ENCODE peak calls at places on chromosomes 13 and 19, in six cellular contexts. One of them, this sample, is unnamed.

GRCh38 chr13:47656651-47657050 is 344.4 kb downstream of the SUCLA2 start:
- DNase-seq in fibroblast of the conjunctiva: no peak
- DNase-seq in aorta: no peak
- DNase-seq in substantia nigra: no peak
- DNase-seq in thoracic aorta: no peak
- DNase-seq in ACHN: no peak
- DNase-seq in this sample: no peak

GRCh38 chr19:55535173-55535572 is 1.8 kb downstream of the SBK2 start:
- DNase-seq in fibroblast of the conjunctiva: no peak
- DNase-seq in aorta: no peak
- DNase-seq in substantia nigra: no peak
- DNase-seq in thoracic aorta: no peak
- DNase-seq in ACHN: no peak
- DNase-seq in this sample: no peak

GRCh38 chr19:52724701-52725514 is 9.9 kb downstream of the ZNF611 start:
- DNase-seq in fibroblast of the conjunctiva: no peak
- DNase-seq in aorta: no peak
- DNase-seq in substantia nigra: no peak
- DNase-seq in thoracic aorta: no peak
- DNase-seq in ACHN: no peak
- DNase-seq in this sample: no peak

GRCh38 chr19:55483681-55484361 is 1.2 kb upstream of the NAT14 start:
- DNase-seq in fibroblast of the conjunctiva: no peak
- DNase-seq in aorta: no peak
- DNase-seq in substantia nigra: no peak
- DNase-seq in thoracic aorta: no peak
- DNase-seq in ACHN: no peak
- DNase-seq in this sample: no peak

GRCh38 chr19:1087813-1088418 is 7.3 kb downstream of the POLR2E start:
- DNase-seq in fibroblast of the conjunctiva: no peak
- DNase-seq in aorta: no peak
- DNase-seq in substantia nigra: no peak
- DNase-seq in thoracic aorta: no peak
- DNase-seq in ACHN: no peak
- DNase-seq in this sample: no peak

GRCh38 chr19:4690362-4690761 is 20.2 kb upstream of the MYDGF start:
- DNase-seq in fibroblast of the conjunctiva: no peak
- DNase-seq in aorta: no peak
- DNase-seq in substantia nigra: no peak
- DNase-seq in thoracic aorta: no peak
- DNase-seq in ACHN: no peak
- DNase-seq in this sample: no peak

GRCh38 chr19:1000095-1000494 is at the start of gene GRIN3B:
- DNase-seq in fibroblast of the conjunctiva: no peak
- DNase-seq in aorta: peak
- DNase-seq in substantia nigra: no peak
- DNase-seq in thoracic aorta: no peak
- DNase-seq in ACHN: peak
- DNase-seq in this sample: peak

GRCh38 chr13:23450340-23451046 is 17.0 kb upstream of the SACS start:
- DNase-seq in fibroblast of the conjunctiva: no peak
- DNase-seq in aorta: no peak
- DNase-seq in substantia nigra: no peak
- DNase-seq in thoracic aorta: no peak
- DNase-seq in ACHN: no peak
- DNase-seq in this sample: peak

GRCh38 chr19:28264556-28264955 is 948.4 kb downstream of the UQCRFS1 start:
- DNase-seq in fibroblast of the conjunctiva: no peak
- DNase-seq in aorta: no peak
- DNase-seq in substantia nigra: no peak
- DNase-seq in thoracic aorta: no peak
- DNase-seq in ACHN: no peak
- DNase-seq in this sample: no peak

GRCh38 chr13:41652735-41653361 is 195.5 kb downstream of the RGCC start:
- DNase-seq in fibroblast of the conjunctiva: peak
- DNase-seq in aorta: no peak
- DNase-seq in substantia nigra: peak
- DNase-seq in thoracic aorta: no peak
- DNase-seq in ACHN: peak
- DNase-seq in this sample: peak

GRCh38 chr19:45782162-45782623 is at the start of gene DMPK:
- DNase-seq in fibroblast of the conjunctiva: no peak
- DNase-seq in aorta: peak
- DNase-seq in substantia nigra: no peak
- DNase-seq in thoracic aorta: no peak
- DNase-seq in ACHN: no peak
- DNase-seq in this sample: peak

GRCh38 chr13:109919715-109920375 is 133.5 kb upstream of the IRS2 start:
- DNase-seq in fibroblast of the conjunctiva: no peak
- DNase-seq in aorta: no peak
- DNase-seq in substantia nigra: no peak
- DNase-seq in thoracic aorta: no peak
- DNase-seq in ACHN: no peak
- DNase-seq in this sample: peak

GRCh38 chr13:44132710-44133109 is 240.9 kb upstream of the SERP2 start:
- DNase-seq in fibroblast of the conjunctiva: no peak
- DNase-seq in aorta: peak
- DNase-seq in substantia nigra: no peak
- DNase-seq in thoracic aorta: peak
- DNase-seq in ACHN: peak
- DNase-seq in this sample: no peak

GRCh38 chr19:18072335-18072734 is 14.4 kb downstream of the IL12RB1 start:
- DNase-seq in fibroblast of the conjunctiva: no peak
- DNase-seq in aorta: no peak
- DNase-seq in substantia nigra: no peak
- DNase-seq in thoracic aorta: no peak
- DNase-seq in ACHN: no peak
- DNase-seq in this sample: no peak

GRCh38 chr13:77062097-77062496 is 35.1 kb upstream of the FBXL3 start:
- DNase-seq in fibroblast of the conjunctiva: no peak
- DNase-seq in aorta: no peak
- DNase-seq in substantia nigra: no peak
- DNase-seq in thoracic aorta: no peak
- DNase-seq in ACHN: no peak
- DNase-seq in this sample: no peak

GRCh38 chr19:3852614-3853254 is 16.1 kb downstream of the ZFR2 start:
- DNase-seq in fibroblast of the conjunctiva: peak
- DNase-seq in aorta: no peak
- DNase-seq in substantia nigra: no peak
- DNase-seq in thoracic aorta: no peak
- DNase-seq in ACHN: peak
- DNase-seq in this sample: peak

GRCh38 chr13:39415403-39415802 is 187.6 kb downstream of the LHFPL6 start:
- DNase-seq in fibroblast of the conjunctiva: peak
- DNase-seq in aorta: no peak
- DNase-seq in substantia nigra: peak
- DNase-seq in thoracic aorta: no peak
- DNase-seq in ACHN: peak
- DNase-seq in this sample: peak

GRCh38 chr19:7848779-7849457 is 18.9 kb downstream of the EVI5L start:
- DNase-seq in fibroblast of the conjunctiva: no peak
- DNase-seq in aorta: no peak
- DNase-seq in substantia nigra: peak
- DNase-seq in thoracic aorta: no peak
- DNase-seq in ACHN: no peak
- DNase-seq in this sample: no peak

GRCh38 chr19:36668646-36669045 is 2.0 kb upstream of the ZNF461 start:
- DNase-seq in fibroblast of the conjunctiva: no peak
- DNase-seq in aorta: no peak
- DNase-seq in substantia nigra: no peak
- DNase-seq in thoracic aorta: no peak
- DNase-seq in ACHN: no peak
- DNase-seq in this sample: no peak

GRCh38 chr13:100124265-100124664 is 35.4 kb downstream of the PCCA start:
- DNase-seq in fibroblast of the conjunctiva: no peak
- DNase-seq in aorta: no peak
- DNase-seq in substantia nigra: no peak
- DNase-seq in thoracic aorta: no peak
- DNase-seq in ACHN: no peak
- DNase-seq in this sample: no peak

GRCh38 chr13:50197705-50198104 is 182.5 kb downstream of the KCNRG start:
- DNase-seq in fibroblast of the conjunctiva: no peak
- DNase-seq in aorta: no peak
- DNase-seq in substantia nigra: no peak
- DNase-seq in thoracic aorta: no peak
- DNase-seq in ACHN: no peak
- DNase-seq in this sample: no peak

GRCh38 chr13:101258071-101258470 is 158.2 kb downstream of the NALCN start:
- DNase-seq in fibroblast of the conjunctiva: peak
- DNase-seq in aorta: no peak
- DNase-seq in substantia nigra: no peak
- DNase-seq in thoracic aorta: no peak
- DNase-seq in ACHN: peak
- DNase-seq in this sample: peak

GRCh38 chr19:7722231-7722651 is 9.7 kb downstream of the CLEC4G start:
- DNase-seq in fibroblast of the conjunctiva: no peak
- DNase-seq in aorta: no peak
- DNase-seq in substantia nigra: no peak
- DNase-seq in thoracic aorta: no peak
- DNase-seq in ACHN: no peak
- DNase-seq in this sample: no peak

GRCh38 chr13:48126944-48127814 is 32.3 kb upstream of the MED4 start:
- DNase-seq in fibroblast of the conjunctiva: peak
- DNase-seq in aorta: peak
- DNase-seq in substantia nigra: peak
- DNase-seq in thoracic aorta: peak
- DNase-seq in ACHN: peak
- DNase-seq in this sample: peak

GRCh38 chr13:91406619-91407018 is 8.2 kb downstream of the GPC5 start:
- DNase-seq in fibroblast of the conjunctiva: peak
- DNase-seq in aorta: no peak
- DNase-seq in substantia nigra: no peak
- DNase-seq in thoracic aorta: no peak
- DNase-seq in ACHN: peak
- DNase-seq in this sample: no peak

GRCh38 chr19:14676762-14677161 is 2.1 kb upstream of the ADGRE3 start:
- DNase-seq in fibroblast of the conjunctiva: no peak
- DNase-seq in aorta: no peak
- DNase-seq in substantia nigra: no peak
- DNase-seq in thoracic aorta: no peak
- DNase-seq in ACHN: no peak
- DNase-seq in this sample: no peak

GRCh38 chr13:97853550-97853949 is 99.9 kb upstream of the IPO5 start:
- DNase-seq in fibroblast of the conjunctiva: no peak
- DNase-seq in aorta: no peak
- DNase-seq in substantia nigra: no peak
- DNase-seq in thoracic aorta: no peak
- DNase-seq in ACHN: no peak
- DNase-seq in this sample: no peak

GRCh38 chr19:13492128-13492527 is 14.2 kb downstream of the CACNA1A start:
- DNase-seq in fibroblast of the conjunctiva: no peak
- DNase-seq in aorta: no peak
- DNase-seq in substantia nigra: no peak
- DNase-seq in thoracic aorta: no peak
- DNase-seq in ACHN: peak
- DNase-seq in this sample: no peak

GRCh38 chr13:73171926-73172325 is 113.1 kb downstream of the KLF5 start:
- DNase-seq in fibroblast of the conjunctiva: no peak
- DNase-seq in aorta: no peak
- DNase-seq in substantia nigra: no peak
- DNase-seq in thoracic aorta: no peak
- DNase-seq in ACHN: no peak
- DNase-seq in this sample: no peak

GRCh38 chr19:46785054-46785979 is 3.1 kb downstream of the SLC1A5 start:
- DNase-seq in fibroblast of the conjunctiva: no peak
- DNase-seq in aorta: no peak
- DNase-seq in substantia nigra: no peak
- DNase-seq in thoracic aorta: no peak
- DNase-seq in ACHN: peak
- DNase-seq in this sample: no peak

GRCh38 chr19:17170538-17171297 is 44.4 kb upstream of the USE1 start:
- DNase-seq in fibroblast of the conjunctiva: no peak
- DNase-seq in aorta: no peak
- DNase-seq in substantia nigra: no peak
- DNase-seq in thoracic aorta: no peak
- DNase-seq in ACHN: no peak
- DNase-seq in this sample: no peak

GRCh38 chr13:40485611-40486517 is 180.6 kb downstream of the FOXO1 start:
- DNase-seq in fibroblast of the conjunctiva: no peak
- DNase-seq in aorta: no peak
- DNase-seq in substantia nigra: no peak
- DNase-seq in thoracic aorta: no peak
- DNase-seq in ACHN: no peak
- DNase-seq in this sample: no peak

GRCh38 chr19:51125421-51126075 is 842 bp downstream of the SIGLEC9 start:
- DNase-seq in fibroblast of the conjunctiva: no peak
- DNase-seq in aorta: no peak
- DNase-seq in substantia nigra: no peak
- DNase-seq in thoracic aorta: no peak
- DNase-seq in ACHN: no peak
- DNase-seq in this sample: no peak

GRCh38 chr13:114049626-114050101 is 75.8 kb upstream of the C13orf46 start:
- DNase-seq in fibroblast of the conjunctiva: no peak
- DNase-seq in aorta: no peak
- DNase-seq in substantia nigra: no peak
- DNase-seq in thoracic aorta: no peak
- DNase-seq in ACHN: no peak
- DNase-seq in this sample: no peak

GRCh38 chr13:108269601-108270328 is at the start of gene TNFSF13B:
- DNase-seq in fibroblast of the conjunctiva: no peak
- DNase-seq in aorta: peak
- DNase-seq in substantia nigra: no peak
- DNase-seq in thoracic aorta: no peak
- DNase-seq in ACHN: peak
- DNase-seq in this sample: peak

GRCh38 chr13:55073000-55073399 is 2044.4 kb downstream of the OLFM4 start:
- DNase-seq in fibroblast of the conjunctiva: no peak
- DNase-seq in aorta: no peak
- DNase-seq in substantia nigra: no peak
- DNase-seq in thoracic aorta: no peak
- DNase-seq in ACHN: no peak
- DNase-seq in this sample: no peak

GRCh38 chr13:23707674-23708073 is 137.5 kb downstream of the TNFRSF19 start:
- DNase-seq in fibroblast of the conjunctiva: peak
- DNase-seq in aorta: no peak
- DNase-seq in substantia nigra: no peak
- DNase-seq in thoracic aorta: no peak
- DNase-seq in ACHN: peak
- DNase-seq in this sample: no peak

GRCh38 chr13:106011600-106011999 is 523.9 kb downstream of the EFNB2 start:
- DNase-seq in fibroblast of the conjunctiva: no peak
- DNase-seq in aorta: no peak
- DNase-seq in substantia nigra: no peak
- DNase-seq in thoracic aorta: no peak
- DNase-seq in ACHN: no peak
- DNase-seq in this sample: no peak

GRCh38 chr13:74891610-74892009 is 590.4 kb downstream of the TBC1D4 start:
- DNase-seq in fibroblast of the conjunctiva: no peak
- DNase-seq in aorta: no peak
- DNase-seq in substantia nigra: no peak
- DNase-seq in thoracic aorta: no peak
- DNase-seq in ACHN: peak
- DNase-seq in this sample: no peak

GRCh38 chr19:56538761-56539263 is at the start of gene ZFP28:
- DNase-seq in fibroblast of the conjunctiva: peak
- DNase-seq in aorta: peak
- DNase-seq in substantia nigra: peak
- DNase-seq in thoracic aorta: peak
- DNase-seq in ACHN: no peak
- DNase-seq in this sample: peak

This sample was measured in HTR-8/SVneo.